ENCODE peak calls at places on chromosomes 2 and 18, in ten cellular contexts. S is head of caudate nucleus; D is left ventricle myocardium inferior; V is retina; W is posterior cingulate gyrus; L is T-helper 2 cell treated with Interferon-gamma antibody and Interleukin-4, amounts not matched to agents 5 μg/mL and 100 μg/mL, for 36 hours; I is cardiac septum; C is stimulated activated CD4-positive, alpha-beta T cell treated with anti-CD3 and anti-CD28 coated beads, Interleukin-1b, Interleukin-23, amount 100 ng/mL, for 24 hours; P is spleen; A is globus pallidus. Q is an unnamed sample.

GRCh38 chr2:24971300-24971549 is 530 bp downstream of the DNAJC27 start:
- DNase-seq in S (no peak), D (no peak), V (no peak), W (peak; percentile 46), L (no peak), I (peak; percentile 76), C (no peak), P (no peak), A (no peak), Q (no peak)

GRCh38 chr2:161241894-161242293 is 66.3 kb upstream of the PSMD14 start:
- DNase-seq in S (no peak), D (no peak), V (no peak), W (no peak), L (no peak), I (no peak), C (no peak), P (no peak), A (no peak), Q (no peak)

GRCh38 chr2:144559242-144559641 is 39.3 kb upstream of the ZEB2 start:
- DNase-seq in S (no peak), D (no peak), V (no peak), W (no peak), L (no peak), I (no peak), C (no peak), P (no peak), A (no peak), Q (no peak)

GRCh38 chr2:173855686-173856085 is 109.5 kb downstream of the SP3 start:
- DNase-seq in S (no peak), D (no peak), V (no peak), W (no peak), L (no peak), I (no peak), C (no peak), P (no peak), A (no peak), Q (no peak)

GRCh38 chr18:28161608-28162599 is 15.0 kb downstream of the CDH2 start:
- DNase-seq in S (no peak), D (no peak), V (no peak), W (no peak), L (no peak), I (no peak), C (no peak), P (no peak), A (no peak), Q (no peak)

GRCh38 chr18:33944493-33944892 is 280.2 kb downstream of the NOL4 start:
- DNase-seq in S (no peak), D (no peak), V (no peak), W (no peak), L (no peak), I (no peak), C (no peak), P (no peak), A (no peak), Q (no peak)

GRCh38 chr2:58046335-58046584 is 346 bp upstream of the VRK2 start:
- DNase-seq in S (no peak), D (no peak), V (no peak), W (no peak), L (no peak), I (no peak), C (no peak), P (no peak), A (peak; percentile 73), Q (no peak)

GRCh38 chr2:157565550-157565949 is 63.1 kb downstream of the ACVR1C start:
- DNase-seq in S (no peak), D (no peak), V (no peak), W (no peak), L (no peak), I (no peak), C (no peak), P (no peak), A (no peak), Q (no peak)

GRCh38 chr2:45813003-45813601 is 161.6 kb downstream of the PRKCE start:
- DNase-seq in S (no peak), D (peak; percentile 32), V (peak; percentile 62), W (no peak), L (no peak), I (no peak), C (no peak), P (no peak), A (no peak), Q (peak; percentile 56)

GRCh38 chr2:161710131-161710915 is 86.1 kb downstream of the SLC4A10 start:
- DNase-seq in S (no peak), D (no peak), V (no peak), W (no peak), L (no peak), I (no peak), C (no peak), P (no peak), A (no peak), Q (no peak)

GRCh38 chr2:85712849-85713612 is 18.9 kb downstream of the GNLY start:
- DNase-seq in S (peak; percentile 10), D (peak; percentile 75), V (no peak), W (peak; percentile 56), L (no peak), I (no peak), C (no peak), P (no peak), A (no peak), Q (no peak)